ENCODE peak calls at places on chromosomes 2 and 18, in eight cellular contexts. One of them, this sample, is unnamed. For H3K4me1, the result is how much of the 10 kb centered on the place peaks cover.

GRCh38 chr2:241224851-241225438 is 36.5 kb downstream of the ANO7 start:
- DNase-seq in breast epithelium: no peak
- DNase-seq in GM12878: no peak
- DNase-seq in uterus: no peak
- DNase-seq in spleen: peak
- DNase-seq in esophagus muscularis mucosa: no peak
- DNase-seq in ovary: peak
- DNase-seq in suprapubic skin: no peak
- DNase-seq in this sample: no peak

GRCh38 chr2:82234283-82234682 is 1929.7 kb upstream of the LRRTM1 start:
- DNase-seq in suprapubic skin: no peak
- DNase-seq in spleen: no peak
- DNase-seq in esophagus muscularis mucosa: no peak
- DNase-seq in breast epithelium: no peak
- DNase-seq in GM12878: no peak
- DNase-seq in ovary: no peak
- DNase-seq in uterus: no peak
- DNase-seq in this sample: no peak

GRCh38 chr2:45302011-45302325 is 292.7 kb upstream of the SIX2 start:
- DNase-seq in ovary: no peak
- DNase-seq in GM12878: no peak
- DNase-seq in spleen: no peak
- DNase-seq in breast epithelium: no peak
- DNase-seq in uterus: no peak
- DNase-seq in esophagus muscularis mucosa: no peak
- DNase-seq in suprapubic skin: no peak
- DNase-seq in this sample: no peak

GRCh38 chr2:74481961-74482800 is 617 bp downstream of the CCDC142 start:
- DNase-seq in spleen: peak
- DNase-seq in ovary: no peak
- DNase-seq in suprapubic skin: no peak
- DNase-seq in GM12878: no peak
- DNase-seq in esophagus muscularis mucosa: no peak
- DNase-seq in uterus: no peak
- DNase-seq in breast epithelium: no peak
- DNase-seq in this sample: no peak

GRCh38 chr18:12891561-12891960 is 7.5 kb upstream of the PTPN2 start:
- DNase-seq in GM12878: no peak
- DNase-seq in esophagus muscularis mucosa: no peak
- DNase-seq in suprapubic skin: no peak
- DNase-seq in uterus: no peak
- DNase-seq in spleen: no peak
- DNase-seq in breast epithelium: no peak
- DNase-seq in ovary: no peak
- DNase-seq in this sample: no peak

GRCh38 chr18:22282311-22283235 is 113.2 kb downstream of the GATA6 start:
- DNase-seq in GM12878: no peak
- DNase-seq in ovary: no peak
- DNase-seq in suprapubic skin: no peak
- DNase-seq in uterus: no peak
- DNase-seq in breast epithelium: no peak
- DNase-seq in esophagus muscularis mucosa: no peak
- DNase-seq in spleen: no peak
- DNase-seq in this sample: no peak

GRCh38 chr2:108145551-108145950 is 94.2 kb upstream of the SULT1C3 start:
- DNase-seq in spleen: no peak
- DNase-seq in suprapubic skin: no peak
- DNase-seq in esophagus muscularis mucosa: no peak
- DNase-seq in uterus: no peak
- DNase-seq in ovary: no peak
- DNase-seq in GM12878: no peak
- DNase-seq in breast epithelium: no peak
- DNase-seq in this sample: no peak

GRCh38 chr2:97871096-97871780 is 124.5 kb downstream of the TMEM131 start:
- DNase-seq in suprapubic skin: no peak
- DNase-seq in GM12878: no peak
- DNase-seq in uterus: no peak
- DNase-seq in spleen: no peak
- DNase-seq in esophagus muscularis mucosa: no peak
- DNase-seq in breast epithelium: no peak
- DNase-seq in ovary: no peak
- DNase-seq in this sample: no peak

GRCh38 chr18:63317982-63318881 is 1.3 kb downstream of the BCL2 start:
- DNase-seq in breast epithelium: peak
- DNase-seq in uterus: peak
- DNase-seq in ovary: peak
- DNase-seq in esophagus muscularis mucosa: no peak
- DNase-seq in suprapubic skin: peak
- DNase-seq in GM12878: no peak
- DNase-seq in spleen: peak
- DNase-seq in this sample: no peak

GRCh38 chr2:240013343-240013742 is 11.8 kb downstream of the NDUFA10 start:
- DNase-seq in suprapubic skin: no peak
- DNase-seq in uterus: no peak
- DNase-seq in GM12878: no peak
- DNase-seq in breast epithelium: no peak
- DNase-seq in esophagus muscularis mucosa: no peak
- DNase-seq in ovary: no peak
- DNase-seq in spleen: no peak
- DNase-seq in this sample: no peak

GRCh38 chr18:54148678-54149077 is 75.8 kb downstream of the MBD2 start:
- DNase-seq in breast epithelium: no peak
- DNase-seq in uterus: no peak
- DNase-seq in esophagus muscularis mucosa: no peak
- DNase-seq in GM12878: no peak
- DNase-seq in suprapubic skin: no peak
- DNase-seq in spleen: no peak
- DNase-seq in ovary: no peak
- DNase-seq in this sample: no peak

GRCh38 chr2:22904126-22904684 is 480.8 kb upstream of the KLHL29 start:
- DNase-seq in uterus: peak
- DNase-seq in spleen: no peak
- DNase-seq in esophagus muscularis mucosa: peak
- DNase-seq in GM12878: no peak
- DNase-seq in breast epithelium: no peak
- DNase-seq in suprapubic skin: no peak
- DNase-seq in ovary: peak
- DNase-seq in this sample: no peak

GRCh38 chr2:140353541-140353940 is 1573.4 kb upstream of the NXPH2 start:
- DNase-seq in esophagus muscularis mucosa: no peak
- DNase-seq in breast epithelium: no peak
- DNase-seq in uterus: no peak
- DNase-seq in ovary: no peak
- DNase-seq in suprapubic skin: no peak
- DNase-seq in spleen: no peak
- DNase-seq in GM12878: no peak
- DNase-seq in this sample: no peak

GRCh38 chr18:74447404-74448152 is 9.5 kb downstream of the DIPK1C start:
- DNase-seq in ovary: no peak
- DNase-seq in uterus: no peak
- DNase-seq in suprapubic skin: no peak
- DNase-seq in breast epithelium: no peak
- DNase-seq in GM12878: no peak
- DNase-seq in esophagus muscularis mucosa: no peak
- DNase-seq in spleen: no peak
- DNase-seq in this sample: no peak

GRCh38 chr2:206989306-206989705 is 50.0 kb downstream of the CPO start:
- DNase-seq in GM12878: no peak
- DNase-seq in ovary: no peak
- DNase-seq in uterus: no peak
- DNase-seq in esophagus muscularis mucosa: no peak
- DNase-seq in suprapubic skin: no peak
- DNase-seq in spleen: peak
- DNase-seq in breast epithelium: no peak
- DNase-seq in this sample: no peak

GRCh38 chr2:140808816-140809215 is 1322.0 kb downstream of the LRP1B start:
- DNase-seq in suprapubic skin: no peak
- DNase-seq in breast epithelium: no peak
- DNase-seq in spleen: no peak
- DNase-seq in uterus: no peak
- DNase-seq in GM12878: no peak
- DNase-seq in ovary: no peak
- DNase-seq in esophagus muscularis mucosa: no peak
- DNase-seq in this sample: no peak

GRCh38 chr2:144516981-144517824 is 2.7 kb downstream of the ZEB2 start:
- DNase-seq in esophagus muscularis mucosa: no peak
- DNase-seq in breast epithelium: no peak
- DNase-seq in spleen: peak
- DNase-seq in suprapubic skin: peak
- DNase-seq in ovary: peak
- DNase-seq in GM12878: no peak
- DNase-seq in uterus: peak
- DNase-seq in this sample: no peak

GRCh38 chr2:196520610-196521009 is 118.9 kb upstream of the CCDC150 start:
- DNase-seq in uterus: no peak
- DNase-seq in ovary: no peak
- DNase-seq in spleen: no peak
- DNase-seq in suprapubic skin: no peak
- DNase-seq in GM12878: no peak
- DNase-seq in breast epithelium: no peak
- DNase-seq in esophagus muscularis mucosa: no peak
- DNase-seq in this sample: no peak

GRCh38 chr2:178397002-178397605 is 53.9 kb downstream of the PRKRA start:
- DNase-seq in GM12878: no peak
- DNase-seq in suprapubic skin: no peak
- DNase-seq in esophagus muscularis mucosa: no peak
- DNase-seq in breast epithelium: no peak
- DNase-seq in ovary: no peak
- DNase-seq in uterus: no peak
- DNase-seq in spleen: no peak
- DNase-seq in this sample: no peak

GRCh38 chr2:57802243-57802642 is 244.4 kb upstream of the VRK2 start:
- DNase-seq in ovary: peak
- DNase-seq in esophagus muscularis mucosa: no peak
- DNase-seq in uterus: no peak
- DNase-seq in spleen: peak
- DNase-seq in GM12878: no peak
- DNase-seq in breast epithelium: no peak
- DNase-seq in suprapubic skin: no peak
- DNase-seq in this sample: no peak

GRCh38 chr2:3214065-3214464 is 163.6 kb downstream of the EIPR1 start:
- DNase-seq in suprapubic skin: no peak
- DNase-seq in uterus: no peak
- DNase-seq in esophagus muscularis mucosa: no peak
- DNase-seq in spleen: no peak
- DNase-seq in ovary: no peak
- DNase-seq in GM12878: no peak
- DNase-seq in breast epithelium: no peak
- DNase-seq in this sample: no peak

GRCh38 chr2:216922170-216922780 is 62.4 kb upstream of the TNP1 start:
- DNase-seq in esophagus muscularis mucosa: no peak
- DNase-seq in ovary: no peak
- DNase-seq in spleen: no peak
- DNase-seq in breast epithelium: no peak
- DNase-seq in uterus: no peak
- DNase-seq in GM12878: no peak
- DNase-seq in suprapubic skin: no peak
- DNase-seq in this sample: no peak

GRCh38 chr2:15560988-15561573 is at the start of gene NBAS:
- DNase-seq in suprapubic skin: peak
- DNase-seq in GM12878: peak
- DNase-seq in esophagus muscularis mucosa: peak
- DNase-seq in spleen: peak
- DNase-seq in ovary: peak
- DNase-seq in uterus: peak
- DNase-seq in breast epithelium: peak
- DNase-seq in this sample: no peak
- TF ChIP-seq POLR2A in suprapubic skin: no peak
- TF ChIP-seq POLR2A in GM12878: peak
- TF ChIP-seq POLR2A in esophagus muscularis mucosa: no peak
- TF ChIP-seq POLR2A in spleen: no peak
- TF ChIP-seq POLR2A in ovary: peak
- TF ChIP-seq POLR2A in uterus: no peak
- TF ChIP-seq POLR2A in breast epithelium: no peak
- TF ChIP-seq POLR2A in this sample: no peak

GRCh38 chr2:224769489-224769888 is 53.3 kb upstream of the CCDC195 start:
- DNase-seq in ovary: no peak
- DNase-seq in GM12878: no peak
- DNase-seq in uterus: no peak
- DNase-seq in suprapubic skin: no peak
- DNase-seq in breast epithelium: no peak
- DNase-seq in esophagus muscularis mucosa: no peak
- DNase-seq in spleen: no peak
- DNase-seq in this sample: no peak
- H3K4me1 ChIP-seq in ovary: under half
- H3K4me1 ChIP-seq in GM12878: under half
- H3K4me1 ChIP-seq in uterus: under half
- H3K4me1 ChIP-seq in suprapubic skin: under half
- H3K4me1 ChIP-seq in breast epithelium: under half
- H3K4me1 ChIP-seq in esophagus muscularis mucosa: under half
- H3K4me1 ChIP-seq in spleen: under half
- H3K4me1 ChIP-seq in this sample: under half

GRCh38 chr2:105615352-105615751 is 129.4 kb upstream of the NCK2 start:
- DNase-seq in ovary: no peak
- DNase-seq in suprapubic skin: no peak
- DNase-seq in esophagus muscularis mucosa: no peak
- DNase-seq in GM12878: no peak
- DNase-seq in spleen: no peak
- DNase-seq in breast epithelium: no peak
- DNase-seq in uterus: no peak
- DNase-seq in this sample: no peak
- TF ChIP-seq POLR2A in ovary: no peak
- TF ChIP-seq POLR2A in suprapubic skin: no peak
- TF ChIP-seq POLR2A in esophagus muscularis mucosa: no peak
- TF ChIP-seq POLR2A in GM12878: no peak
- TF ChIP-seq POLR2A in spleen: no peak
- TF ChIP-seq POLR2A in breast epithelium: no peak
- TF ChIP-seq POLR2A in uterus: no peak
- TF ChIP-seq POLR2A in this sample: no peak

GRCh38 chr2:183927367-183928355 is 670.7 kb upstream of the ZNF804A start:
- DNase-seq in GM12878: no peak
- DNase-seq in uterus: no peak
- DNase-seq in spleen: no peak
- DNase-seq in ovary: peak
- DNase-seq in breast epithelium: no peak
- DNase-seq in suprapubic skin: no peak
- DNase-seq in esophagus muscularis mucosa: no peak
- DNase-seq in this sample: no peak

GRCh38 chr2:183919926-183920325 is 678.4 kb upstream of the ZNF804A start:
- DNase-seq in uterus: no peak
- DNase-seq in suprapubic skin: no peak
- DNase-seq in esophagus muscularis mucosa: no peak
- DNase-seq in spleen: no peak
- DNase-seq in GM12878: no peak
- DNase-seq in ovary: no peak
- DNase-seq in breast epithelium: no peak
- DNase-seq in this sample: no peak

GRCh38 chr2:183926433-183926832 is 671.9 kb upstream of the ZNF804A start:
- DNase-seq in breast epithelium: no peak
- DNase-seq in spleen: no peak
- DNase-seq in GM12878: no peak
- DNase-seq in uterus: no peak
- DNase-seq in esophagus muscularis mucosa: no peak
- DNase-seq in suprapubic skin: no peak
- DNase-seq in ovary: no peak
- DNase-seq in this sample: no peak

DNA sequence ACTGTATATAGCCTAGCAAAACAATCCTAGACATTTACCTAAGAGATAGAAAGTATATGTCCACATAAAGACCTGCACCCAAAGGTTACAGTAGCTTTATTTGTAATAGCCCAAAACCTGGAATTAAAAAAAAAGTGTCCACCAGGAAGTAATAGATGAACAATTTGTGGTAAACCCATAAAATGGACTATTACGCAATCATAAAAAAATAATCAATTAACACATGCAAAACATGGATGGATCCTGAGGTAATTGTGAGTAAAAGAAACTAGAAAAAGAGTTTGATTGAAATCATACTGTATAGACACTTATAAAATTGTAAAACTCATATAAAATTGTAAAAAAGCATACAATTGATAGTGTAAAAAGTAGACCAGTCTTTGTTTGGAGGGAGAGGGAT is 673.0 kb upstream of the ZNF804A start:
- DNase-seq in GM12878: no peak
- DNase-seq in breast epithelium: no peak
- DNase-seq in uterus: no peak
- DNase-seq in spleen: no peak
- DNase-seq in ovary: no peak
- DNase-seq in esophagus muscularis mucosa: no peak
- DNase-seq in suprapubic skin: no peak
- DNase-seq in this sample: no peak
- H3K4me1 ChIP-seq in GM12878: under half
- H3K4me1 ChIP-seq in breast epithelium: under half
- H3K4me1 ChIP-seq in uterus: under half
- H3K4me1 ChIP-seq in spleen: under half
- H3K4me1 ChIP-seq in ovary: under half
- H3K4me1 ChIP-seq in esophagus muscularis mucosa: under half
- H3K4me1 ChIP-seq in suprapubic skin: under half
- H3K4me1 ChIP-seq in this sample: under half